ENCODE peak calls at places on chromosomes 5 and 9, in four cellular contexts. D, J, W and Z are unnamed samples.

GRCh38 chr9:104882574-104882973 is 45.4 kb downstream of the ABCA1 start:
- DNase-seq in D (no peak), J (no peak), W (no peak), Z (no peak)

GRCh38 chr9:90795879-90796317 is 5.7 kb upstream of the SYK start:
- DNase-seq in D (no peak), J (no peak), W (no peak), Z (no peak)

GRCh38 chr5:1511037-1511436 is 12.7 kb downstream of the LPCAT1 start:
- DNase-seq in D (peak; percentile 9), J (no peak), W (no peak), Z (no peak)

GRCh38 chr5:176413255-176413565 is 3.1 kb downstream of the CLTB start:
- DNase-seq in D (no peak), J (peak; percentile 56), W (no peak), Z (peak; percentile 72)

GRCh38 chr9:751137-752051 is 90.1 kb upstream of the DMRT1 start:
- DNase-seq in D (no peak), J (peak; percentile 71), W (peak; percentile 51), Z (no peak)

GRCh38 chr5:149264432-149265069 is 7.1 kb upstream of the AFAP1L1 start:
- DNase-seq in D (no peak), J (no peak), W (no peak), Z (peak; percentile 78)

GRCh38 chr5:136686192-136686872 is 321.0 kb upstream of the TRPC7 start:
- DNase-seq in D (no peak), J (peak; percentile 25), W (peak; percentile 43), Z (peak; percentile 55)

GRCh38 chr5:169827769-169828168 is 152.5 kb downstream of the INSYN2B start:
- DNase-seq in D (no peak), J (peak; percentile 29), W (no peak), Z (no peak)

GRCh38 chr5:31663519-31663918 is 24.6 kb downstream of the PDZD2 start:
- DNase-seq in D (no peak), J (peak; percentile 86), W (peak; percentile 93), Z (peak; percentile 13)

GRCh38 chr5:176823869-176824412 is 13.6 kb downstream of the UNC5A start:
- DNase-seq in D (no peak), J (no peak), W (no peak), Z (no peak)

GRCh38 chr5:89546658-89547057 is 663.7 kb upstream of the MEF2C start:
- DNase-seq in D (no peak), J (no peak), W (no peak), Z (no peak)

GRCh38 chr5:168086104-168086610 is 205.3 kb upstream of the WWC1 start:
- DNase-seq in D (no peak), J (no peak), W (peak; percentile 71), Z (peak; percentile 84)

GRCh38 chr5:127442085-127442484 is 75.4 kb upstream of the PRRC1 start:
- DNase-seq in D (no peak), J (peak; percentile 37), W (no peak), Z (peak; percentile 43)

DNA sequence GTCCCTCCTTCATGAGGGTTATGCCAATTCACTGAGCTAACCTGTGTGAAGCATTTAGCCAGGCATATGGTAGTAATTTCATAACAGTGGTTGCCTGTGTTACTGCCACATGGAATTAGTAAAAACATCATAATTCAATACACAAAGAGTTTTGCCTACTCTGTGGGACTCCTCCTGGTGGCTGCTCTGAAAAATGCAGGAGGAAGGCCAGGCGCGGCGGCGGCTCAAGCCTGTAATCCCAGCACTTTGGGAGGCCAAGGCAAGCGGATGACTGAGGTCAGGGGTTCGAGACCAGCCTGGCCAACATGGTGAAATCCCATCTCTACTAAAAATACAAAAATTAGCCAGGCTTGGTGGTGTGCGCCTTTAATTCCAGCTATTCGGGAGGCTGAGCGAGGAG is 547.3 kb downstream of the CDK5RAP2 start:
- DNase-seq in D (no peak), J (peak; percentile 8), W (no peak), Z (no peak)
- TF ChIP-seq CTCF in D (no peak), J (peak; percentile 23), W (no peak), Z (peak; percentile 10)

GRCh38 chr9:124011460-124012301 is at the start of gene LHX2:
- DNase-seq in D (no peak), J (peak; percentile 75), W (peak; percentile 85), Z (peak; percentile 73)
- TF ChIP-seq CTCF in D (no peak), J (no peak), W (no peak), Z (no peak)

GRCh38 chr5:76180817-76181805 is 97.9 kb downstream of the SV2C start:
- DNase-seq in D (no peak), J (no peak), W (no peak), Z (peak; percentile 76)
- TF ChIP-seq CTCF in D (no peak), J (no peak), W (no peak), Z (no peak)

DNA sequence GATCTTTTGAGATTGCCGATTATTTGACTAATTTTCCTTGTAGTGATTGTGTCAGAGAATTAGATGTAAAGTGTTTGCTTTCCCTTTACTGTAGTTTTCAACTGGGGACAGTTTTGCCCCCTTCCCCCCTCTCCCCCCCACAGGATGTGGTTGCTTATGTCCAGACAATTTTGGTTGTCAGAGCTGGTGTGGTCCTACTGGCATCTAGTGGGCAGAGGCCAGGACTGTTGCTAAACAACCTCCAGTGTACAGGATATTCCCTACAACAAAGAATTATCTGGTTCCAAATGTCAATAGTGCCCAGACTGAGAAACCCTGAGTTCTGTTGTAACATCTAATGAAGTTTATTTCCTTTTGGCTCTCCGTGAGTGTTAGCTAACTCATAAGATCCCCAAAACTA is 20.0 kb downstream of the TMEFF1 start:
- DNase-seq in D (no peak), J (peak; percentile 52), W (peak; percentile 50), Z (peak; percentile 5)
- TF ChIP-seq CTCF in D (no peak), J (peak; percentile 40), W (peak; percentile 5), Z (no peak)

DNA sequence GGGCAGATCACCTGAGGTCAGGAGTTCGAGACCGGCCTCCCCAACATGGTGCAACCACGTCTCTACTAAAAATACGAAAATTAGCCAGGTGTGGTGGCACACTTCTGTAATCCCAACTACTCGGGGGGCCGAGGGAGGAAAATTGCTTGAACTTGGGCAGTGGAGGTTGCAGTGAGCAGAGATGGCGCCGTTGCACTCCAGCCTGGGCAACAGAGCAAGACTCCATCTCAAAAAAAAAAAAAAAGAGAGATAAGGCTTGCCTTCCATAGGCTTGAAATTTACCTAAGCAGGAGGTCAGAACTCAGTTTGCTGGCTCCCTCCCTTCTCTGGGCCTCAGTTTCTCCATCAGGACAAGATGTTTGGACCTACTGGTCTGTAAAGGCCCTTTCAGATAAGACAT is 1.3 kb downstream of the SPOUT1 start:
- DNase-seq in D (no peak), J (no peak), W (no peak), Z (no peak)
- TF ChIP-seq CTCF in D (no peak), J (no peak), W (no peak), Z (no peak)

DNA sequence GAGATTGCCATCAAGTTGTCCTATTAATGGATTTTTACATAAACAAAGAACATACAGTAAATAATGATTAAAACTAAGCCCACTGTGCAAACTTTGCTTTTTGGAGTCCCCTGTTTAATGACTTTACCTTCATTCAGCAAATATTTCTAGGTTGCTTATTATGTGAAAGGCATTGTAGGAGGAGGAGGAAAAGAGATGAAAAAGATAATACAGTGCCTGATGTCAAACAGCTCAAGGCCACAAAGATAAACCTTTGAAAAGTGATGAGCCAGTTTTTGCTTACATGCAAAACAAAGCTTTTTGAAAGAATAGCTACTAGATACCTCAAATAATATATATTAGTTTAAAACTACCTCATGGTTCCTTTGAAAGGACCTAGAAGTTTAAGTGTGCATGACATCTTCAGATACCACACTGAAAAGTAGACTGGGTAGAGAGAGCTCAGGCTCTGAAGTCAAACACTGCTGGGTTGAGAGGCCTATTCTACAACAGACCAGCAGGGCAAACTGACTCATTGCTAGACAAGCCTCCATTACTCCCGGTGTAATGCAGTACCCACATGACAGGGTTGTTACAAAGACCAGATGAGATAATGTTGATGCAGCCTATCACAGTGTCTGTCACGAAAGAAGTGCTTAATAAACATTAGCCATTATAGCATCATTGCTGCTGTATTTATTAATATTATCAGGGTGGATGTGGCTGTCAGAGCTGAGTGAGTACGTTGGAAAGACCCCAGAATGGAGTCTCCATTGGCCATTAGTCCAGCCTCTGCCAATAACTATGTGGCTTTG is 11.8 kb downstream of the DEPDC1B start:
- DNase-seq in D (no peak), J (peak; percentile 76), W (peak; percentile 50), Z (peak; percentile 53)
- TF ChIP-seq CTCF in D (no peak), J (peak; percentile 60), W (peak; percentile 40), Z (peak; percentile 22)

GRCh38 chr5:14405706-14406553 is 175.7 kb upstream of the OTULINL start:
- DNase-seq in D (no peak), J (peak; percentile 50), W (peak; percentile 73), Z (no peak)

GRCh38 chr5:14407051-14407450 is 174.5 kb upstream of the OTULINL start:
- DNase-seq in D (no peak), J (peak; percentile 35), W (no peak), Z (no peak)

GRCh38 chr5:14406554-14406849 is 175.1 kb upstream of the OTULINL start:
- DNase-seq in D (no peak), J (peak; percentile 98), W (peak; percentile 98), Z (peak; percentile 61)

GRCh38 chr5:14407746-14408175 is 173.8 kb upstream of the OTULINL start:
- DNase-seq in D (peak; percentile 56), J (peak; percentile 97), W (peak; percentile 69), Z (no peak)

DNA sequence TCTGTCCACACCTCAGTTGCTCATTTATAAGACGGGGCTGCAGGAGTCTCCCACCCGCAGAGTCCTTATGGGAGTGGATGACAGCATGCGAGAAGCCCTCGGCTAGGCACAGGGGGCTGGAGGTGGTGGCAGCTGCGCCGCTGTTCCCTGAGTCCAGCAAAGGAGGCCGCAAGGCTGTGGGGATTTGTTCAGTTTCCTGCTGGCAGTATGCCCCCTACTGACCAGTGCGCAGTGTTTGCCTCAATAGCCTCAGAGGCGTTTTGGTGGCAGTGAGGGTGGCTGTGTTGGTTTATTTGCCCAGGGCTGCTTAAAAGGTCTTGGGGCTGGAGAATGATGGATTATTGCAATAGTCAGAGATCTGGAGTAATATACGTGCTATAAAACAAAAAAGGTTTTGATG is 176.3 kb upstream of the OTULINL start:
- DNase-seq in D (no peak), J (no peak), W (peak; percentile 62), Z (no peak)
- TF ChIP-seq CTCF in D (no peak), J (peak; percentile 17), W (no peak), Z (peak; percentile 14)

DNA sequence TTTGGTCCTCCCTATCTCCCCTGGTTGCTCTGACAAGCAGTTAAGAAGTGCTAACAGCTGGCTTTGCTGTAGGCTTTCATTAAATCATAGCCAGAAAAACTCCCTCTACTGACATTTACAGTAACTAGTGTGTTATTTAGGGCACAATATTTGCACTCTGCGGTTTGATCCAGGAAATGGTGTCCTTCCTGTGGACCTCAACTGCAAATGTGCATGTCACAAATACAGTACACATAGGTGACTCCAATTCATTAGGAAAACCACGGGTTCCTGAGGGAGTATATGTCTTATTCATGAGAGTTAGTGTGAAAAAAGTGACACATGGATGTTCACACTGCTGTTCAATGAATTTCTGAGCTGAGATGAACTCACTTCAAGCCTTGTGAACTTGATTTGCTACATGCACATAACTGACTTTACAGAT is 281.6 kb downstream of the EFNA5 start:
- DNase-seq in D (no peak), J (peak; percentile 58), W (peak; percentile 86), Z (peak; percentile 67)
- TF ChIP-seq CTCF in D (no peak), J (no peak), W (peak; percentile 24), Z (no peak)